ENCODE peak calls at places on chromosomes 1 and 21, in four cellular contexts. D, B, X and S are unnamed samples.

GRCh38 chr1:43930168-43930948 is 3.2 kb upstream of the ARTN start:
- DNase-seq in X (peak), D (no peak), B (peak), S (no peak)

GRCh38 chr21:33126569-33126968 is 56.6 kb downstream of the OLIG1 start:
- DNase-seq in X (no peak), B (no peak), D (no peak), S (no peak)

GRCh38 chr1:170586321-170586855 is 54.4 kb downstream of the GORAB start:
- DNase-seq in D (no peak), X (peak), B (no peak), S (no peak)

GRCh38 chr1:32470991-32471694 is 6.3 kb downstream of the ZBTB8B start:
- DNase-seq in D (no peak), B (peak), X (peak), S (no peak)

GRCh38 chr1:214404571-214405213 is 123.7 kb downstream of the SMYD2 start:
- DNase-seq in B (no peak), D (no peak), X (peak), S (no peak)

GRCh38 chr1:30919025-30919881 is 10.7 kb upstream of the SDC3 start:
- DNase-seq in B (peak), D (peak), X (peak), S (no peak)

GRCh38 chr1:244218220-244218619 is 167.1 kb downstream of the ZBTB18 start:
- DNase-seq in D (no peak), B (no peak), X (no peak), S (no peak)

GRCh38 chr1:217272385-217272784 is 358.5 kb downstream of the GPATCH2 start:
- DNase-seq in X (no peak), B (no peak), D (no peak), S (no peak)

GRCh38 chr1:205669341-205670142 is 10.8 kb downstream of the SLC45A3 start:
- DNase-seq in D (no peak), B (peak), X (no peak), S (no peak)

GRCh38 chr1:119808972-119809550 is 2.2 kb downstream of the REG4 start:
- DNase-seq in X (peak), B (peak), D (peak), S (peak)

GRCh38 chr1:23787701-23788100 is 3.2 kb upstream of the LYPLA2 start:
- DNase-seq in X (no peak), B (no peak), D (no peak), S (no peak)

GRCh38 chr1:89457046-89457445 is 67.6 kb upstream of the LRRC8B start:
- DNase-seq in D (no peak), B (no peak), X (peak), S (no peak)

GRCh38 chr1:36836196-36836883 is 198.0 kb downstream of the GRIK3 start:
- DNase-seq in D (no peak), X (no peak), B (no peak), S (no peak)

GRCh38 chr1:9382923-9383491 is 90.3 kb downstream of the SPSB1 start:
- DNase-seq in B (no peak), X (no peak), D (no peak), S (no peak)

GRCh38 chr1:224287714-224288113 is 42.3 kb downstream of the NVL start:
- DNase-seq in X (peak), D (no peak), B (no peak), S (no peak)

GRCh38 chr1:87167855-87168630 is 160.6 kb upstream of the LMO4 start:
- DNase-seq in D (no peak), X (peak), B (no peak), S (no peak)

GRCh38 chr1:91736999-91737615 is 148.8 kb downstream of the TGFBR3 start:
- DNase-seq in D (no peak), B (no peak), X (peak), S (peak)

GRCh38 chr1:208247696-208248095 is 3.5 kb upstream of the PLXNA2 start:
- DNase-seq in D (no peak), B (no peak), X (no peak), S (no peak)

GRCh38 chr1:113291777-113292659 is 98.3 kb upstream of the MAGI3 start:
- DNase-seq in D (no peak), B (no peak), X (no peak), S (no peak)

GRCh38 chr1:147840909-147841308 is 61.7 kb upstream of the GJA8 start:
- DNase-seq in B (peak), D (no peak), X (no peak), S (no peak)

GRCh38 chr1:13828454-13829151 is 128.6 kb downstream of the PRDM2 start:
- DNase-seq in D (no peak), X (peak), B (peak), S (no peak)

GRCh38 chr1:232393834-232394146 is 236.1 kb downstream of the SIPA1L2 start:
- DNase-seq in X (no peak), B (no peak), D (no peak), S (no peak)

GRCh38 chr21:43657355-43658093 is 1.8 kb downstream of the HSF2BP start:
- DNase-seq in D (no peak), B (no peak), X (no peak), S (no peak)

GRCh38 chr1:1033731-1034437 is 14.0 kb downstream of the AGRN start:
- DNase-seq in X (peak), B (no peak), D (no peak), S (no peak)
- TF ChIP-seq REST in X (no peak), B (no peak), D (no peak), S (no peak)

DNA sequence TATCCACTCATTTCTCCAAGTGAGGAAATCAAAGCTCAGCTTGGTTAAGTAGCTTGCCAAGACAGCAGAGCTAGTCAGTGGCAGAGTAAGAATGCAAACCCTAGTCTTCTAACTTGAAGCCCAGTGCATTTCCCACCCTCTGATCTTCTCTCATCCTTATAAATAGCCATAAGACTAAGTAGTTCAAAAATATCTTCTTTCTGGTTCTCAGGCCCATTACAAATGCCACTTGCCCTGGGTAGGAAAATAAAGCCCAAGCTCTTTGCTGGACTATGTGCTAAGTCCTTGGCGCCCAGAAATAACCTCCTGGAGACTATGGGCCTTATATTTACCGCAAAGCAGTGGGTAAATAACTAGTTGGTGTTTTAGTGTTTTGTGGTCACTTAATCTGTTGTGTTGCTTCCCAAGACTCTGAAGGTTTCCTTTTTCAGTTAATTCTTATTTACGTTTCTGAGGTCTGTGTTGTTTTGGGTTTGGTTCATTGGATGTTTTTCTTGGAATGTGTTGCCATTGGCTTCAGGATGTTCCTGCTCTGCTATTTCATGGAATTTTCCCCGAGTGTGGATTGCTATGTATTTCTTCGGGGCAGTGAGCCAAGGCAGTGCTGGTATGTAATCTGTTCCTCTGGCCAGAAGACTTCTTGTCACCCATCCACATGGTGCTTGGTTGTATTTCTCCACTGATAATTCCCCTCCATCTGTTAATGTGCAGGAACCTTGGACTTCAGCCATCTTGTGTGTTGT is 505.6 kb downstream of the PLPP3 start:
- DNase-seq in X (no peak), D (no peak), B (no peak), S (no peak)
- TF ChIP-seq POLR2AphosphoS5 in X (no peak), D (no peak), B (no peak), S (no peak)

GRCh38 chr1:223270155-223270554 is 93.8 kb downstream of the SUSD4 start:
- DNase-seq in X (no peak), D (no peak), B (no peak), S (no peak)

GRCh38 chr1:223273511-223273910 is 90.5 kb downstream of the SUSD4 start:
- DNase-seq in X (no peak), B (no peak), D (no peak), S (no peak)

GRCh38 chr1:223271085-223271781 is 92.7 kb downstream of the SUSD4 start:
- DNase-seq in B (no peak), X (no peak), D (no peak), S (no peak)

GRCh38 chr1:223276029-223276428 is 87.9 kb downstream of the SUSD4 start:
- DNase-seq in D (no peak), B (no peak), X (no peak), S (no peak)
- H3K27ac ChIP-seq in D (no peak), B (no peak), X (no peak), S (no peak)

GRCh38 chr1:46097149-46097472 is 35.3 kb downstream of the PIK3R3 start:
- DNase-seq in B (no peak), D (no peak), X (no peak), S (no peak)
- TF ChIP-seq REST in B (no peak), D (no peak), X (no peak), S (no peak)

GRCh38 chr1:24790490-24790889 is 45.2 kb downstream of the CLIC4 start:
- DNase-seq in B (no peak), D (no peak), X (no peak), S (no peak)

GRCh38 chr1:24795236-24795635 is 50.0 kb downstream of the CLIC4 start:
- DNase-seq in X (no peak), D (no peak), B (no peak), S (no peak)

GRCh38 chr1:24796524-24796923 is 51.3 kb downstream of the CLIC4 start:
- DNase-seq in X (no peak), D (no peak), B (no peak), S (no peak)

DNA sequence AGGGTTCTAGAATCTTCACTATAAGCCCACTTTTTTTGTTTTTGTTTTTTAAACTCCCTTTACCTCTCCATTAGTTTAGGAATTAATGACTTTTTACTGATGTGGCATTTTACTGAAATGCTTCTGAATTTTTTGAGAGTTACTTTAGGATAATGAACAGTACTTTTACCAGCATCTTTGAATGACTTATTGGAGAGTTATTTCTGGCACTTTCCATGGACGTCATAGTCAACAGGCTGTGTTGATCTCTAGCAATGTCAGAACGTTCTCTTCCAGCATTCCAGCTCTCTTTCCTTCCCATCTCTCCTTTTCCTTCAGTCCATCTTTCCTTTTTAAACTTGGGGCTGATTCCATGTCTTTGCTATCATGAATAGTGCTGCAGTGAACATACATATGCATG is 48.5 kb downstream of the CLIC4 start:
- DNase-seq in X (no peak), D (no peak), B (no peak), S (peak)
- TF ChIP-seq POLR2AphosphoS5 in X (no peak), D (no peak), B (no peak), S (no peak)

GRCh38 chr1:155947292-155947691 is 5.9 kb downstream of the RXFP4 start:
- DNase-seq in B (no peak), X (no peak), D (no peak), S (no peak)
- H3K27ac ChIP-seq in B (no peak), X (no peak), D (no peak), S (peak)